ENCODE peak calls at places on chromosomes 12 and 14, in four cellular contexts. Z, V, N and E are unnamed samples.

GRCh38 chr12:48828293-48828692 is 10.0 kb downstream of the CACNB3 start:
- DNase-seq in Z (no peak), V (no peak), N (no peak), E (no peak)

GRCh38 chr12:117552971-117553370 is 191.5 kb upstream of the NOS1 start:
- DNase-seq in Z (no peak), V (no peak), N (no peak), E (no peak)

GRCh38 chr12:5438671-5439200 is 6.8 kb downstream of the NTF3 start:
- DNase-seq in Z (no peak), V (no peak), N (no peak), E (no peak)

GRCh38 chr14:92567173-92567725 is 53.7 kb downstream of the RIN3 start:
- DNase-seq in Z (no peak), V (no peak), N (no peak), E (no peak)

GRCh38 chr12:120041386-120042231 is 52.6 kb downstream of the BICDL1 start:
- DNase-seq in Z (no peak), V (peak), N (no peak), E (no peak)

GRCh38 chr12:123602651-123603195 is 824 bp downstream of the DDX55 start:
- DNase-seq in Z (peak), V (no peak), N (no peak), E (no peak)

GRCh38 chr14:33618361-33619095 is 332.3 kb downstream of the EGLN3 start:
- DNase-seq in Z (peak), V (no peak), N (no peak), E (no peak)

GRCh38 chr12:94640134-94640928 is 10.0 kb downstream of the TMCC3 start:
- DNase-seq in Z (no peak), V (no peak), N (no peak), E (no peak)

GRCh38 chr14:33525626-33526025 is 425.2 kb downstream of the EGLN3 start:
- DNase-seq in Z (no peak), V (no peak), N (no peak), E (no peak)

GRCh38 chr12:91978143-91978542 is 167.5 kb downstream of the BTG1 start:
- DNase-seq in Z (no peak), V (no peak), N (no peak), E (no peak)

GRCh38 chr14:36208690-36209278 is 32.3 kb upstream of the PTCSC3 start:
- DNase-seq in Z (no peak), V (peak), N (no peak), E (no peak)

GRCh38 chr12:110543252-110543959 is 39.7 kb downstream of the PPTC7 start:
- DNase-seq in Z (no peak), V (no peak), N (no peak), E (no peak)

GRCh38 chr12:130161261-130162231 is 718 bp upstream of the FZD10 start:
- DNase-seq in Z (no peak), V (no peak), N (peak), E (no peak)

DNA sequence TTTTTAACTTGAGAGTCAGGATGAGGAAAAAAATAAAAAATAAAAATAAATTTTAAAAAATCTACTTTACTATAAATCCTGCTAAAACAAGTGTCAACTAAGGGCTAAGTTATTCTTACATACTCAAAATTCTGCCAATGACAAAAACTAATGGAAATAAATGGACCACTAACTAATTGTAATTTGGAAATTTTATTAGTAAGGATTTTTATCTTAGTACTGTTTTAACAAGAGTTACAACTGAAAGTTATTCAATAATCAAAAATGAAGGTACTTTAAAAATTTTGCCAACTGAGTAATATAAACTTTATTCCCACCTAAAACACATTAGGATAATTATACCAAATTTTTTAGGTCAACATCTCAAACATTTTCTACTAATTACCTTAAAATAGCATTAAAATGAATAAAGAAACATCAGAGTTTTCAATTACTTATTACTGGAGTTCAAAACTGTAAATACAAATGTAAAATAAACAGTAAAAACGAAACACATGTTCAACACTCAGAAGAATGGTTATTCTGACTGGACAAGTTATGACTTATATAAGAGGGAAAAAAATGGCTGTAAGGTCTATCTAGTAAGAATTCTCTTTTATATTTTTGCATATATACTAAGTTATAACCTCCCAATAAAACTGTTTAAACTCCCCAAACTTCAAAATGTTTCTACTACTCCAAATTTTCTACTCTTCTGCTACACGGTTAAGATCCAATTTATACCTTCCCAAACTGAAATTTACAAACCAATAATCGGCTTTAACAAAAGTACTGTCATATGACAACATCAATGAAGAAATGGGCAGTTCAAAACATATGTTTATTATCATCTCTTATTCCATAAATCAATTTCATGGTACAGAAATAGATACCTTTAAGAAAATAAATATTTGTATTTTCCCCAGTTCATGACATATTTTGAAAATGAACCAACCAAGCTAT is 2.7 kb downstream of the HECTD1 start:
- DNase-seq in Z (no peak), V (no peak), N (no peak), E (no peak)
- TF ChIP-seq KDM1A in Z (no peak), V (no peak), N (no peak), E (no peak)

GRCh38 chr12:70048521-70049245 is 194.6 kb upstream of the CNOT2 start:
- DNase-seq in Z (no peak), V (no peak), N (no peak), E (no peak)
- TF ChIP-seq JUN in Z (no peak), V (no peak), N (no peak), E (no peak)

DNA sequence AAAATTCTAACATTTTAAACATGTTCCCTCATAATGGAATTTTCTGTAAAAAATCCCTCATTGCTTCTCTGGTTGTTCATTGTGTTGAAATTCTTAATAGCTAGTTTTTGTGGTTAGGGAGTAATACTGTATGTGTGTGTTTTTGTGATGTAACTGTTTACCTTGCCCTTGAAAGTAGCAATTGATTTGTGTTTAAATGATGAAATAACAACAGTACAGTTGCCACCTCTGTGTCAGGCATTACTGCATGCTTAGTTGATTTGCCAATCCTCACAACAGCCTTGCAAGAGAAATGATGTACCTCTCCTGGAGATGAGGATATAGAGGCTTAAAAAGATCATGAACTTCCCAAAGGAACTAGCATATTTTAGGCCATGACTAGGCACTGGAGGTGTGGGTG is 94.9 kb downstream of the DAAM1 start:
- DNase-seq in Z (no peak), V (peak), N (no peak), E (no peak)
- TF ChIP-seq KDM1A in Z (no peak), V (peak), N (no peak), E (no peak)

GRCh38 chr14:104395276-104395675 is 184.3 kb upstream of the C14orf180 start:
- DNase-seq in Z (no peak), V (no peak), N (no peak), E (no peak)

GRCh38 chr14:104397956-104398355 is 181.6 kb upstream of the C14orf180 start:
- DNase-seq in Z (no peak), V (no peak), N (no peak), E (no peak)

GRCh38 chr14:104398656-104399055 is 180.9 kb upstream of the C14orf180 start:
- DNase-seq in Z (no peak), V (no peak), N (no peak), E (no peak)

GRCh38 chr14:104395941-104396681 is 183.5 kb upstream of the C14orf180 start:
- DNase-seq in Z (no peak), V (no peak), N (no peak), E (no peak)

DNA sequence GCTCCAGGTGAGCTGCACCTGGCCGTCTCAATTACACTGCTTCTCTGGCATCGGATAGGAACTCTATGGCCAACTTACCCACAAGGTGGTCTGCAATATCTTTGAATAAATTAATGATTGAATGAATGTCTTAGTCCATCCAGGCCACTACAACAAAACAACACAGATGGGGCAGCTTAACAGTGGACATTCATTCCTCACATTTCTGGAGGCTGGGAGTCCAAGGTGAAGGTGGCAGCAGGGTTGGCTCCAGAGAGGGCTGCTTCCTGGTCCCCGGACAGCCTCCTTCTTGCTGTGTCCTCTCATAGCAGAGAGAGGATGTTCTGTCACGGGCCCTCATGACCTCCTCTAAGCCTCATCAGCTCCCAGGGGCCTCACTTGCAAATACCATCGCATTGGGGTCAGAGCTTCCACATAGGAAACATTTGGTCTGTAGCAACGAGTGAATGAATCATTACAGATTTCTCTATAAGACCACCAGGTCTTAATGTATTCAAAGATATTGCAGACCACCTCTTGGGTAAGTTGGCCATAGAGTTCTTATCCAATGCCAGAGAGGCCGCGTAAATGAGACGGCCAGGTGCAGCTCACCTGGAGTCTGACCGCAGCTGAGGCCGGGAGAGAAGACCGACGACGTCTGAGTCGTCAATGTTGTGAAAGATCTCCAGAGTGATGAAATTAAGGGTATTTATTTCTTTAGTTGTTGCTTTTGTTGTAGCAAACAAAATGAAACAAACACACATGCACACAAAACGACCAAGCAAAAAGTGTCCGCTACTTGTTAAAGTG is 182.7 kb upstream of the C14orf180 start:
- DNase-seq in Z (no peak), V (no peak), N (no peak), E (no peak)
- TF ChIP-seq JUN in Z (no peak), V (no peak), N (no peak), E (no peak)

DNA sequence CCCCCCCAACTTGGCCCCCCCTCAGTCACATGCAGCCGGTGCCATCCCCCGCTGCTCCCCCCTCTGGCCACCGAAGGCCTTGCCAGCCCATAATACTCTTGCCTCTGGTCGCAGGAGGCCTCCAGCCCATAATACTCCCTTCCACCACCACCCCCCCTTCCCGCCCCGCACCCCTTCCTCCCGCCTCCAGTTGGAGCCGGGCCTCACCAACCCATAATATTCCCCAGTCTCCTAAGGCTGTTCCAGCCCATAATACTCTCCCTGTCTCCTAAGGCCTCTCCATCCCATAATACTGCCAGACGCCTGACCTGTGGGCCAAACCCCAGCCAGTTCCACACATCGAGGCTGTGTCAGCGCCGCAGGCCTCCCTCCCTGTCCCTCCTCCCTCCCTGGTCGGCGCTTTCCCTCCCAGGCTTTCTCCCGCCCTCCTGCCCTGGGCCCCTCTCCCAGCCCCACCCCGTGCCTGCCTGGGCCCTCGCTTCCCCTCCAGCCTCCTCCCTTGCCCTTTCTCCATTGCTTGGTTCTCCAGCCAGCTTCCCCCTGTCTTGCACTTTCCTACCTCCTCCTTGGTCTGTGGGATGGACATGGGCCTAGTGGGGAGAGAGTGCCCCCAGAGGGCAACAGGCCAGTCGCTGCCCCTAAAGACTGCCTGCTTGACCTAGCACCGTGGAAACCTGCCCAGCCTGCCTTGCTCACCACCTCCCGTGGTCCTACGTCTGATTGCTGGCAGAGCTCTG is 6.8 kb upstream of the CHD4 start:
- DNase-seq in Z (peak), V (peak), N (peak), E (peak)
- TF ChIP-seq KDM1A in Z (no peak), V (no peak), N (peak), E (no peak)

DNA sequence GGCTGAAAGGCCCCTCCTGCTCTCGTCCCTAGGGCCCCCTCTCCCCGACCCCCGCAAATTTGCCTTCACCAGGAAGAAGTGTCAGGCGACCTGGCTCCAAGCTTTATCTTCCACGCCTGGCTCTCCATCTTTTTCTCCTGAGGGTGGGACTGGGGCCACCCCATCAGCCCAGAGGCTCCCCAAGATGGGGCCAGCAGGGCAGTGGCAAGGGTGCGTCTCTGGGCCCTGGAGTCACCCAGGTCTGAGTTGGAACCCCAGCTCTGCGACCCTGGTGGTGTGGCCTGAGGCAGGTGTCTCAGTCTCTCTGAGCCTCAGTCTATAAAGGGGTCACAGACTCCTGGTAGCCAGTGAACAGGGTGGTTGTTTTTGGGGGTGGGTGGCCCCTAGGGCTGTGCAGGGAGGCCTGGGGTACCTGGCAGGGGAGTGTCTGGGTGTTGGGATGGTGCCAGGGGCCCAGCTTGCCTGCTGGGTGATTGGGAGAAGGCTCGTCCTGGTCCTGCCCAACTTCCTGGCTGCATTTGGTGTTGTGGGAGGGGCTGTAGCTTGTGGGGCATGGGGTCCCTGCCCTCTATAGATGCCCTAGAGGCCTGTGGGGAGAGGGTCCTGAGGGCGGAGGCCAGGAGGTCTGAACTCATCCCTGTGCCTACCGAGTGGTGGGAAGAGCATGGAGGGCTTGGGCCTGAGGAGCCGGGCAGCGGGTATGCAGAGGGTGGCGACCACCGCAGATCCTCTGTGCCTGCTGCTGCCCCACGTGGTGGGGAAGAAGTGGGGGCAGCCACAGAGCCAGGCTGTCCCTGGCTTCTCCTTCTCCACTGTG is 7.6 kb downstream of the KIF26A start:
- DNase-seq in Z (no peak), V (no peak), N (peak), E (no peak)
- TF ChIP-seq JUN in Z (no peak), V (no peak), N (no peak), E (no peak)

GRCh38 chr14:68394113-68394718 is 398.7 kb downstream of the ZFP36L1 start:
- DNase-seq in Z (no peak), V (no peak), N (no peak), E (no peak)
- TF ChIP-seq KDM1A in Z (no peak), V (no peak), N (no peak), E (no peak)

GRCh38 chr14:51087024-51087423 is 7.9 kb downstream of the TRIM9 start:
- DNase-seq in Z (peak), V (no peak), N (no peak), E (peak)
- TF ChIP-seq JUN in Z (no peak), V (no peak), N (no peak), E (no peak)

DNA sequence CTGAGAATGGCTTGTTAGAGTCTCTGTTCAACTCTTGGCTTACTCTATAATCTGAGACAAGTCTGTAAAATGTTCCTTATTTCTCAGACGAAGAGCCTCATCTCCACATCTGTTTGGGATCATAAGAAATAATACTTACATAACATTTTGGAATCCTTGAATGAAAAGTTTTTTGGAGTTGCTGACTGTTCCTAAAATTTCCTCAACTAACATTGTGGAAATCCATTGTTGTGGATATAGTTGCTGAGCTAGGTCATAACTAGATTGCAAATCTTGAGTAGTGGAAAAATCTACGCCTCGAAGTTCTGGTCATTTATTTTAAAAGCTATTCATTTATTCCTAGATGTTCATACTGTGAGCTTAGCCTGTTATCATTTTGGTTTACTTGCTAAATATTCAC is 402.9 kb downstream of the ZFP36L1 start:
- DNase-seq in Z (no peak), V (no peak), N (no peak), E (no peak)
- TF ChIP-seq KDM1A in Z (no peak), V (no peak), N (no peak), E (no peak)

GRCh38 chr14:75088566-75089373 is 19.3 kb downstream of the ZC2HC1C start:
- DNase-seq in Z (peak), V (peak), N (peak), E (peak)
- TF ChIP-seq JUN in Z (no peak), V (no peak), N (no peak), E (no peak)